ENCODE peak calls at places on chromosomes 6 and 20, in eight cellular contexts. A is A549, Y is right lobe of liver, N is fibroblast of lung, X is H1, R is HCT116, I is A673, J is HFF-Myc. P is an unnamed sample.

GRCh38 chr6:38443750-38444149 is 196.0 kb downstream of the BTBD9 start:
- DNase-seq in A (no peak), Y (no peak), N (no peak), X (no peak), R (no peak), I (no peak), J (no peak), P (peak)

GRCh38 chr20:62043131-62043914 is 22.4 kb downstream of the TAF4 start:
- DNase-seq in A (no peak), Y (no peak), N (peak), X (no peak), R (no peak), I (no peak), J (no peak), P (no peak)

GRCh38 chr6:126720326-126720725 is 380.4 kb downstream of the CENPW start:
- DNase-seq in A (no peak), Y (no peak), N (peak), X (no peak), R (no peak), I (no peak), J (no peak), P (no peak)

GRCh38 chr6:35488517-35488862 is 8.4 kb downstream of the TEAD3 start:
- DNase-seq in A (no peak), Y (no peak), N (no peak), X (no peak), R (no peak), I (no peak), J (no peak), P (no peak)

GRCh38 chr6:110415297-110415916 is at the start of gene DDO:
- DNase-seq in A (no peak), Y (peak), N (peak), X (no peak), R (no peak), I (no peak), J (no peak), P (no peak)

GRCh38 chr6:84766118-84766683 is 1.8 kb upstream of the TBX18 start:
- DNase-seq in A (no peak), Y (no peak), N (no peak), X (peak), R (no peak), I (no peak), J (no peak), P (no peak)

GRCh38 chr6:40722553-40723258 is 135.5 kb upstream of the LRFN2 start:
- DNase-seq in A (no peak), Y (no peak), N (no peak), X (no peak), R (no peak), I (no peak), J (no peak), P (no peak)

GRCh38 chr6:12279322-12280098 is 10.7 kb upstream of the EDN1 start:
- DNase-seq in A (no peak), Y (peak), N (no peak), X (no peak), R (no peak), I (no peak), J (no peak), P (no peak)

GRCh38 chr6:32195902-32196681 is 3.6 kb upstream of the GPSM3 start:
- DNase-seq in A (peak), Y (peak), N (peak), X (peak), R (peak), I (peak), J (no peak), P (no peak)

GRCh38 chr6:2166717-2167116 is 78.7 kb downstream of the GMDS start:
- DNase-seq in A (no peak), Y (no peak), N (no peak), X (no peak), R (no peak), I (no peak), J (no peak), P (no peak)

GRCh38 chr6:170485159-170485558 is 67.9 kb downstream of the PSMB1 start:
- DNase-seq in A (no peak), Y (no peak), N (no peak), X (no peak), R (no peak), I (peak), J (no peak), P (no peak)

GRCh38 chr20:49775229-49775693 is 37.4 kb upstream of the SLC9A8 start:
- DNase-seq in A (peak), Y (no peak), N (peak), X (peak), R (peak), I (no peak), J (peak), P (no peak)

GRCh38 chr6:90216081-90216977 is 80.3 kb downstream of the BACH2 start:
- DNase-seq in A (no peak), Y (no peak), N (peak), X (no peak), R (no peak), I (no peak), J (no peak), P (no peak)

GRCh38 chr20:46010491-46011405 is 2.0 kb downstream of the MMP9 start:
- DNase-seq in A (no peak), Y (no peak), N (no peak), X (no peak), R (no peak), I (no peak), J (no peak), P (no peak)

DNA sequence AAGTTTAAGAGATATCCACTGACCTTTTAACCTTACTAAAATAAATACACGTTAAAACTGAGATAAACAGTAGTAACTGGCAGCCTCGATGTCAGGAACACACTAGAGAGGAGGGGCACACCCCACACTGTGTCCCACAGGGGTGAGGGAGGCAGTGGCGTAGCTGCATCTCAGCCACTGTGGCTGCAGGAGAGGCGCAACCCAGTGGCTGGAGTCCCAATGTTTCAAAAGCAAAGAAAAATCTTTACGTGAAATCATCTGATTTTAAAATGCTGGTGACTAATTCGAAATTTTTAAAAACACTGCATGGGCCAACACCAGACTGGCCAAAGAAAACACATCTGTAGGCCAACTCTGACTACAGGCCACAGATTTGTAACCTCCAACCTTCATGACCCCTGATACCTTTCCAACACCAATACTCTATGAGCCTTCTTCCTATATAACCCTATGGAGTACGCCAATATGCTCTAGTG is 54.7 kb downstream of the TRAM2 start:
- DNase-seq in A (no peak), Y (peak), N (peak), X (no peak), R (no peak), I (no peak), J (no peak), P (no peak)
- H3K4me3 ChIP-seq in A (no peak), Y (no peak), N (no peak), X (no peak), R (no peak), I (no peak), J (no peak), P (no peak)

DNA sequence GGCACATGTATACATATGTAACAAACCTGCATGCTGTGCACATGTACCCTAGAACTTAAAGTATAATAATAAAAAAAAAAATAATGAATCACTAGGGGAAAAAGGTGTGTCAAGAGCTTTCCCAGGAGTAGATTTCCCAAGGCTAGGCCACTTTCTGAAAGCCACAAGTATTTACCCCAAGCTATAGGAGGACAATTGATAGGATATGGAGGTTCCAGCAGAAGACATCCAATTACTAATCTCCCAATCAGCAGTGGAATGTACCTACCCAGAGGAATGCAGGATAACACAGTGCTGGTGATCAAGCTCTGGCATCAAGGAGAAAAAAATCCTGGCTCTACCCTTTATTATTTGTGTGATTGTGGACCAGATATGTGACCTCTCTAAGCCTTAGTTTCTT is 562.7 kb downstream of the RFPL4B start:
- DNase-seq in A (no peak), Y (no peak), N (no peak), X (no peak), R (no peak), I (no peak), J (no peak), P (no peak)
- H3K4me3 ChIP-seq in A (no peak), Y (no peak), N (no peak), X (no peak), R (no peak), I (no peak), J (no peak), P (no peak)

GRCh38 chr6:80523029-80523428 is 416.6 kb downstream of the BCKDHB start:
- DNase-seq in A (no peak), Y (no peak), N (no peak), X (no peak), R (no peak), I (no peak), J (no peak), P (no peak)
- H3K4me3 ChIP-seq in A (no peak), Y (no peak), N (no peak), X (no peak), R (no peak), I (peak), J (no peak), P (no peak)

GRCh38 chr6:140623498-140623897 is 1249.0 kb upstream of the CITED2 start:
- DNase-seq in A (no peak), Y (no peak), N (peak), X (no peak), R (peak), I (peak), J (peak), P (no peak)

DNA sequence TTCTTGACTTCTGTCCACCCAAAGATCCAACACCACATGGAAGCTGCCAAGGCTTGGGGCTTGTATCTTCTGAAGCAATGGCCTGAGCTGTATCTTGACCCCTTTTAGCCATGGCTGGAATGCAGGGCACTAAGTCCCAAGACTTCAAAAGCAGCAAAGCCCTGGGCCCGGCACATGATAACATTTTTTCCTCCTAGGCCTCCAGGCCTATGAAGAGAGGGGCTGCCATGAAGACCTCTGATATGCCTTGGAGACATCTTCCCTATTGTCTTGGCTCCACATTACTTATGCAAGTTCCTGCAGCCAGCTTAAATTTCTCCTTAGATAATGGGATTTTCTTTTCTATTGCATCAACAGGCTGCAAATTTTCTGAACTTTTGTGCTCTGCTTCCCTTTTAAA is 1252.6 kb upstream of the CITED2 start:
- DNase-seq in A (no peak), Y (no peak), N (no peak), X (no peak), R (no peak), I (no peak), J (no peak), P (no peak)
- H3K4me3 ChIP-seq in A (no peak), Y (no peak), N (no peak), X (no peak), R (no peak), I (no peak), J (no peak), P (no peak)

DNA sequence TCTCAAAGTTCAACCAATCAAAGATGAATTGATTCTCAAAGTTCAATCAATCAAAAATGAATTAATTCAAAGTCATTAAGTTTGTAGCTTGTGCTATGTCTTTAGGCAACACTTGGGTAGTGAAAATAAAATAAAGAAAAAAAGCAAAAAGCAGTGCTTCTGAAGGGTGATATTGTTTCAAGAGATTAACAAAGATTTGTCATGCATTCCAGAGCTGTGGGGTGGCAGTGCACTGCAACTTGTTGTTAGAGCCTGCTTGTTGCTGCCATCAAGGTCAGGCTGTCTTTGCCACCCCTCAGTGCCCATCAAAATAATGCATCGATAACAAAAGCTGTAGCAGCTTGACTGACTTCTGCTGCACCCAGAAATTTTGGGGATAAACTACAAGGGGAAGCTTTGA is 128.6 kb downstream of the RNF144B start:
- DNase-seq in A (no peak), Y (no peak), N (no peak), X (no peak), R (no peak), I (peak), J (no peak), P (no peak)
- H3K4me3 ChIP-seq in A (no peak), Y (no peak), N (no peak), X (no peak), R (no peak), I (no peak), J (no peak), P (no peak)

DNA sequence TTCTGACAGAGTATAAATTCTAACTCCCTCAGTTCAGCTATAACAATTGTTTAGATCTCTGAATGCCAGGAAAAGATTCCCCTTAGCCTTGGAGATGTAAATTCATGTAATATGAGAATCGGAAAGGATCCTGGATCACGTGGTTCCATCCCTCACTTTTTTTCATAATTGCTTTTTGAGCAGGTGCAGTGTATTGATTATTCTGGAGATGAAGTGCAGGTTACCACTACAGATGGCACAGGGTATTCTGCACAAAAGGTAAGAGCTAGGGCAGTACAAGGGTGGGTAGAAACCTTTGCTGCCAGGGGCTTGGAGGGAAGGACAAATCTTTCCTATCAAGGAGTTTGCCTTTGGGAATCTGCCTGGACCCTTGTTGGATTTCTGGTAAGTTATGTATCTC is 52.7 kb downstream of the KDM1B start:
- DNase-seq in A (no peak), Y (no peak), N (no peak), X (no peak), R (no peak), I (no peak), J (no peak), P (no peak)
- H3K4me3 ChIP-seq in A (no peak), Y (no peak), N (no peak), X (no peak), R (no peak), I (no peak), J (no peak), P (no peak)

GRCh38 chr6:44028767-44029166 is 98.5 kb downstream of the MRPL14 start:
- DNase-seq in A (no peak), Y (no peak), N (no peak), X (no peak), R (no peak), I (no peak), J (no peak), P (no peak)

GRCh38 chr6:44034391-44034861 is 92.8 kb downstream of the MRPL14 start:
- DNase-seq in A (no peak), Y (no peak), N (no peak), X (no peak), R (no peak), I (no peak), J (no peak), P (no peak)

GRCh38 chr6:44034931-44035345 is 92.3 kb downstream of the MRPL14 start:
- DNase-seq in A (no peak), Y (no peak), N (no peak), X (no peak), R (no peak), I (no peak), J (no peak), P (no peak)

GRCh38 chr6:44029489-44030185 is 97.6 kb downstream of the MRPL14 start:
- DNase-seq in A (no peak), Y (no peak), N (peak), X (no peak), R (no peak), I (no peak), J (no peak), P (no peak)

GRCh38 chr6:44030812-44031454 is 96.3 kb downstream of the MRPL14 start:
- DNase-seq in A (no peak), Y (no peak), N (no peak), X (no peak), R (no peak), I (no peak), J (no peak), P (no peak)
- H3K4me3 ChIP-seq in A (no peak), Y (no peak), N (no peak), X (no peak), R (no peak), I (no peak), J (no peak), P (no peak)

DNA sequence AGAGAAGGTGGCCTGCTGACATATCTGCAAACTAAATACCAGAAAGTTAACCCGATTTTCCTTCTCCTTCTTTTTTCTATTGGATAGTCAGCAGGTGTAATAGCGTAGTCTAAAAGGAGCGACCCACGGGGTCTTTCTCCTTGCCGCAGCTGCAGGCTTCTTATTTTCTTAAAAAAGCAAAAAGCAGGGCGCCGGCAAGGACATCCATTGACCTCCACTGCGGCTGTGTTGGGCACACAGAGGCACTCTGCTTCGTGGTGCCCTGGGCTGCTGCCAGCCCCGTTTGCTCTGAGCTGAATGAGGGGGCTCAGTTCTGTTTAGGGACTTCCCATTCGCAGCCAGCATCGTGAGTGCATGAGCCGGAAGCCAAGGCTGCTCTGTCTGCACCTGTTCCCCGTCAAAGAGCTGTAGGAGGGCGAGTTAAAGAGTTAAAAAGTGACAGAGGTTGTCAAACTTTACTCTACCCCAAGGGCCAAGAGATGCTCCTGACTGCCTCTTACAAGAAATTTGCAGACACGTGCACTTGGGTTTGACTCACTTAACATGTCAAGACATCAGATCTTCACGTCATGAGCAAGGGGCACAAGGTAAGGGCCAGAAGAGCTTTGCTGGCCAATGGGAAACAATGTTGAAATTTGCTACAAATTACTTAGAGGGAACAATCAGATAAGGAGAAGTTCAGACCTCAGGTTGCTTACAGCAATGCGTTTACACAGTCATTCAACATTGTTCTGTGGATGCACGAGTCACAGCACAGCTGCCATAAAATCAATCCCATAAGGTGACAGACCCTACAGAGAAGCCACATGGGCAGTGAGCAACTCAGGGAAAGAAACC is 1.9 kb upstream of the SLC22A2 start:
- DNase-seq in A (no peak), Y (no peak), N (no peak), X (no peak), R (no peak), I (no peak), J (no peak), P (no peak)
- H3K4me3 ChIP-seq in A (no peak), Y (no peak), N (no peak), X (no peak), R (no peak), I (no peak), J (no peak), P (no peak)

GRCh38 chr20:21520702-21521595 is 7.1 kb upstream of the NKX2-2 start:
- DNase-seq in A (no peak), Y (no peak), N (no peak), X (no peak), R (no peak), I (peak), J (no peak), P (no peak)
- H3K4me3 ChIP-seq in A (no peak), Y (no peak), N (no peak), X (peak), R (no peak), I (peak), J (no peak), P (no peak)

DNA sequence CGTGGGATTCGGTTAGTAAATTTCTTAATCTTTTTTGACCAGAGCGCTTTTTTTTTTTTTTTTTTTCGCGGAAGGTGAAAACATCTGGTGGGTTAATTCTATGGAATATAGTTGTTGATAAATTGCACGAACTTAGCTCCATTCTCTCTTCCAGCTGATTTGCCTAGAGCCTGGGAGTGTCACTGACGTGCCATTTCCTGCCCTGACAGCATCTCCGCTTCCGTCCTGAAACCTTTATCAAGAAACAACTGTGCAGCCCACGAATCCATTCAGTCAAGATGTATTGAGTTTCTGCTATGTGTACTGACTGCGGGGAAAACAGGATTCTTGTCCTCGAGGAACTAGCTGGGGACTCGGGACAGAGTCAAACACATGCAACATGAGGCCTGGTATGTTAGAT is 59.5 kb upstream of the TGM3 start:
- DNase-seq in A (peak), Y (no peak), N (peak), X (no peak), R (no peak), I (no peak), J (no peak), P (no peak)
- H3K4me3 ChIP-seq in A (no peak), Y (no peak), N (no peak), X (no peak), R (no peak), I (no peak), J (peak), P (no peak)